ENCODE peak calls at places on chromosomes 7 and 10, in four cellular contexts. One of them, this sample, is unnamed.

GRCh38 chr7:42671627-42672026 is 240.2 kb downstream of the C7orf25 start:
- DNase-seq in fibroblast of lung: peak
- DNase-seq in AG10803: peak
- DNase-seq in mucosa of gallbladder: no peak
- DNase-seq in this sample: no peak

GRCh38 chr10:124671486-124672075 is 72.6 kb downstream of the FAM53B start:
- DNase-seq in fibroblast of lung: peak
- DNase-seq in AG10803: peak
- DNase-seq in mucosa of gallbladder: no peak
- DNase-seq in this sample: no peak

GRCh38 chr7:7978860-7979259 is 10.3 kb downstream of the GLCCI1 start:
- DNase-seq in fibroblast of lung: peak
- DNase-seq in AG10803: no peak
- DNase-seq in mucosa of gallbladder: no peak
- DNase-seq in this sample: no peak

GRCh38 chr7:137928626-137929025 is 73.3 kb downstream of the CREB3L2 start:
- DNase-seq in fibroblast of lung: no peak
- DNase-seq in AG10803: no peak
- DNase-seq in mucosa of gallbladder: no peak
- DNase-seq in this sample: no peak

GRCh38 chr7:40763319-40764287 is 628.8 kb downstream of the SUGCT start:
- DNase-seq in fibroblast of lung: peak
- DNase-seq in AG10803: peak
- DNase-seq in mucosa of gallbladder: no peak
- DNase-seq in this sample: no peak

GRCh38 chr7:786472-787255 is 45.6 kb upstream of the SUN1 start:
- DNase-seq in fibroblast of lung: peak
- DNase-seq in AG10803: peak
- DNase-seq in mucosa of gallbladder: peak
- DNase-seq in this sample: no peak

GRCh38 chr7:144670251-144670650 is 165.6 kb downstream of the TPK1 start:
- DNase-seq in fibroblast of lung: peak
- DNase-seq in AG10803: no peak
- DNase-seq in mucosa of gallbladder: no peak
- DNase-seq in this sample: no peak

GRCh38 chr7:129646369-129647021 is 35.0 kb downstream of the NRF1 start:
- DNase-seq in fibroblast of lung: no peak
- DNase-seq in AG10803: no peak
- DNase-seq in mucosa of gallbladder: no peak
- DNase-seq in this sample: no peak

GRCh38 chr10:77320852-77321496 is 316.6 kb downstream of the KCNMA1 start:
- DNase-seq in fibroblast of lung: peak
- DNase-seq in AG10803: peak
- DNase-seq in mucosa of gallbladder: no peak
- DNase-seq in this sample: no peak

GRCh38 chr10:86313621-86314041 is 53.0 kb downstream of the GRID1 start:
- DNase-seq in fibroblast of lung: no peak
- DNase-seq in AG10803: no peak
- DNase-seq in mucosa of gallbladder: no peak
- DNase-seq in this sample: no peak

GRCh38 chr10:54402576-54402975 is 398.5 kb downstream of the PCDH15 start:
- DNase-seq in fibroblast of lung: peak
- DNase-seq in AG10803: no peak
- DNase-seq in mucosa of gallbladder: no peak
- DNase-seq in this sample: no peak

This sample was measured in cerebellar nuclear complex.